ENCODE peak calls at places on chromosomes 5 and 9, in eight cellular contexts. D is foreskin fibroblast; W is activated CD4-positive, alpha-beta T cell treated with anti-CD3 and anti-CD28 coated beads, Interleukin-2, amount 50 U/mL, for 1 hour; Z is upper lobe of right lung; N is CD8-positive, alpha-beta memory T cell; C is psoas muscle; G is upper lobe of left lung; P is posterior cingulate gyrus. J is an unnamed sample.

GRCh38 chr5:132422720-132423442 is 53.4 kb downstream of the SLC22A5 start:
- DNase-seq in D (peak), W (no peak), Z (no peak), N (no peak), C (no peak), G (peak), P (no peak), J (peak)

GRCh38 chr5:134242146-134242545 is 16.3 kb upstream of the PPP2CA start:
- DNase-seq in D (peak), W (no peak), Z (no peak), N (no peak), C (peak), G (no peak), P (peak), J (no peak)

GRCh38 chr5:3601929-3602712 is 6.5 kb downstream of the IRX1 start:
- DNase-seq in D (no peak), W (no peak), Z (no peak), N (no peak), C (no peak), G (no peak), P (no peak), J (no peak)

GRCh38 chr5:140549237-140550144 is 2.0 kb downstream of the EIF4EBP3 start:
- DNase-seq in D (peak), W (no peak), Z (no peak), N (no peak), C (peak), G (peak), P (no peak), J (no peak)

GRCh38 chr9:114287763-114288232 is 35.1 kb upstream of the ORM1 start:
- DNase-seq in D (no peak), W (no peak), Z (no peak), N (no peak), C (peak), G (peak), P (peak), J (no peak)

GRCh38 chr5:36242534-36243144 is 914 bp upstream of the NADK2 start:
- DNase-seq in D (no peak), W (no peak), Z (no peak), N (no peak), C (no peak), G (no peak), P (peak), J (peak)

GRCh38 chr5:7410936-7411511 is 15.1 kb downstream of the ADCY2 start:
- DNase-seq in D (no peak), W (no peak), Z (no peak), N (no peak), C (peak), G (no peak), P (no peak), J (no peak)

GRCh38 chr9:125977223-125977622 is 230.1 kb downstream of the PBX3 start:
- DNase-seq in D (no peak), W (no peak), Z (no peak), N (no peak), C (no peak), G (no peak), P (no peak), J (no peak)

GRCh38 chr5:39138892-39139291 is 64.7 kb upstream of the RICTOR start:
- DNase-seq in D (peak), W (no peak), Z (no peak), N (no peak), C (no peak), G (no peak), P (no peak), J (no peak)

GRCh38 chr5:35815089-35815936 is 41.4 kb upstream of the IL7R start:
- DNase-seq in D (peak), W (no peak), Z (no peak), N (no peak), C (no peak), G (no peak), P (no peak), J (no peak)

GRCh38 chr9:97462159-97462558 is 39.3 kb upstream of the TMOD1 start:
- DNase-seq in D (no peak), W (no peak), Z (no peak), N (no peak), C (no peak), G (no peak), P (no peak), J (no peak)

GRCh38 chr5:41519801-41520200 is 9.4 kb upstream of the PLCXD3 start:
- DNase-seq in D (no peak), W (no peak), Z (no peak), N (no peak), C (no peak), G (no peak), P (no peak), J (no peak)

GRCh38 chr5:612498-613424 is 621 bp downstream of the CEP72 start:
- DNase-seq in D (no peak), W (peak), Z (no peak), N (no peak), C (no peak), G (peak), P (peak), J (no peak)

GRCh38 chr5:169591636-169592035 is 8.1 kb downstream of the SPDL1 start:
- DNase-seq in D (no peak), W (no peak), Z (no peak), N (no peak), C (no peak), G (no peak), P (no peak), J (no peak)

GRCh38 chr5:76204713-76205112 is 121.5 kb downstream of the SV2C start:
- DNase-seq in D (no peak), W (no peak), Z (no peak), N (no peak), C (no peak), G (peak), P (no peak), J (no peak)

GRCh38 chr9:137719194-137719593 is 100.4 kb downstream of the EHMT1 start:
- DNase-seq in D (no peak), W (no peak), Z (no peak), N (no peak), C (no peak), G (no peak), P (no peak), J (no peak)

GRCh38 chr5:162939962-162940361 is 497.4 kb upstream of the CCNG1 start:
- DNase-seq in D (no peak), W (no peak), Z (no peak), N (no peak), C (no peak), G (no peak), P (no peak), J (no peak)

GRCh38 chr9:114731701-114732100 is 49.7 kb upstream of the TEX48 start:
- DNase-seq in D (no peak), W (no peak), Z (no peak), N (no peak), C (no peak), G (no peak), P (no peak), J (no peak)

GRCh38 chr5:110323357-110323756 is 403.1 kb downstream of the TMEM232 start:
- DNase-seq in D (no peak), W (no peak), Z (no peak), N (no peak), C (no peak), G (no peak), P (no peak), J (no peak)

J was measured in germinal center.